ENCODE peak calls at places on chromosomes 2 and 18, in ten cellular contexts. V, K, A, H, T, P, I, G, F and L are unnamed samples.

GRCh38 chr2:164903944-164904343 is 51.4 kb downstream of the SLC38A11 start:
- DNase-seq in V (no peak), K (no peak), A (no peak), H (no peak), T (no peak), P (peak; percentile 79), I (no peak), G (no peak), F (no peak), L (no peak)

GRCh38 chr2:113075030-113075429 is 7.3 kb downstream of the IL1F10 start:
- DNase-seq in V (no peak), K (no peak), A (no peak), H (no peak), T (no peak), P (no peak), I (no peak), G (no peak), F (no peak), L (no peak)

GRCh38 chr2:75646090-75646582 is 447 bp upstream of the MRPL19 start:
- DNase-seq in V (no peak), K (no peak), A (no peak), H (no peak), T (no peak), P (no peak), I (no peak), G (no peak), F (no peak), L (no peak)

GRCh38 chr2:232890536-232890895 is 20.5 kb downstream of the SNORC start:
- DNase-seq in V (peak; percentile 57), K (no peak), A (no peak), H (no peak), T (no peak), P (peak; percentile 8), I (no peak), G (no peak), F (no peak), L (no peak)

GRCh38 chr18:2641638-2642037 is 13.9 kb upstream of the SMCHD1 start:
- DNase-seq in V (no peak), K (no peak), A (no peak), H (no peak), T (no peak), P (no peak), I (no peak), G (no peak), F (no peak), L (no peak)

GRCh38 chr2:675982-676646 is 1.1 kb downstream of the TMEM18 start:
- DNase-seq in V (peak; percentile 86), K (no peak), A (no peak), H (no peak), T (no peak), P (no peak), I (no peak), G (peak; percentile 85), F (no peak), L (peak; percentile 92)

GRCh38 chr18:57116598-57117132 is 30.2 kb upstream of the BOD1L2 start:
- DNase-seq in V (no peak), K (no peak), A (no peak), H (no peak), T (no peak), P (no peak), I (no peak), G (no peak), F (no peak), L (no peak)

GRCh38 chr18:35456181-35456850 is 41.4 kb downstream of the INO80C start:
- DNase-seq in V (no peak), K (no peak), A (no peak), H (peak; percentile 26), T (no peak), P (no peak), I (no peak), G (no peak), F (no peak), L (peak; percentile 86)

GRCh38 chr18:35267161-35267651 is 22.8 kb downstream of the ZSCAN30 start:
- DNase-seq in V (peak; percentile 93), K (peak; percentile 19), A (peak; percentile 90), H (no peak), T (peak; percentile 87), P (peak; percentile 80), I (no peak), G (peak; percentile 93), F (peak; percentile 89), L (no peak)

GRCh38 chr18:36212978-36213303 is 25.6 kb downstream of the MOCOS start:
- DNase-seq in V (no peak), K (no peak), A (no peak), H (no peak), T (no peak), P (no peak), I (no peak), G (no peak), F (no peak), L (no peak)

GRCh38 chr2:134083548-134083947 is 170.3 kb upstream of the MGAT5 start:
- DNase-seq in V (no peak), K (no peak), A (no peak), H (no peak), T (no peak), P (no peak), I (no peak), G (no peak), F (no peak), L (no peak)

DNA sequence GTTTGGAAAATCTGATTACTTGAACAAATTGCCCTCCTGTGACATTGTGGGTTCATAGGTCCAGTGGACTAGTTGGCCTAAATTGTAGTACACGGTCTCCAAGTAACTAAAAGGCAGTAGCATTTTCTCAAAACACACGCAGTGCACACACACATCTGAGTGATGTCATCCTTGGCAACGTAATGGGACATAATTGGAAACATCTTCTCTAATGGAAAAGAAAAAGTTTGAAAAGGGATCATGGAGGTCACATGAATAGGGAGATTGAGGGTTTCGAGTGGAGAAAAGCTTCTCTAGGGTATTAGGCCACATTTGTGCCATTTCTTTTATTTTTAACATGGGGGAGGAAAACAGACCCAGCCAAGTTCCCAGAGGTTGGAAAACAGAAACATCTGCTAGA is 93.3 kb downstream of the MAP4K4 start:
- DNase-seq in V (no peak), K (no peak), A (no peak), H (no peak), T (no peak), P (no peak), I (no peak), G (no peak), F (no peak), L (no peak)
- H3K27ac ChIP-seq in V (no peak overlapping the region), K (peak overlapping the region; percentile 40), A (peak overlapping the region; percentile 36), H (no peak overlapping the region), T (no peak overlapping the region), P (no peak overlapping the region), I (no peak overlapping the region), G (peak overlapping the region; percentile 3), F (peak overlapping the region; percentile 46), L (no peak overlapping the region)

GRCh38 chr18:79438089-79438488 is 42.4 kb downstream of the NFATC1 start:
- DNase-seq in V (no peak), K (no peak), A (no peak), H (no peak), T (no peak), P (no peak), I (no peak), G (no peak), F (no peak), L (no peak)
- H3K27ac ChIP-seq in V (peak overlapping the region; percentile 65), K (no peak overlapping the region), A (no peak overlapping the region), H (no peak overlapping the region), T (no peak overlapping the region), P (no peak overlapping the region), I (no peak overlapping the region), G (no peak overlapping the region), F (no peak overlapping the region), L (no peak overlapping the region)

DNA sequence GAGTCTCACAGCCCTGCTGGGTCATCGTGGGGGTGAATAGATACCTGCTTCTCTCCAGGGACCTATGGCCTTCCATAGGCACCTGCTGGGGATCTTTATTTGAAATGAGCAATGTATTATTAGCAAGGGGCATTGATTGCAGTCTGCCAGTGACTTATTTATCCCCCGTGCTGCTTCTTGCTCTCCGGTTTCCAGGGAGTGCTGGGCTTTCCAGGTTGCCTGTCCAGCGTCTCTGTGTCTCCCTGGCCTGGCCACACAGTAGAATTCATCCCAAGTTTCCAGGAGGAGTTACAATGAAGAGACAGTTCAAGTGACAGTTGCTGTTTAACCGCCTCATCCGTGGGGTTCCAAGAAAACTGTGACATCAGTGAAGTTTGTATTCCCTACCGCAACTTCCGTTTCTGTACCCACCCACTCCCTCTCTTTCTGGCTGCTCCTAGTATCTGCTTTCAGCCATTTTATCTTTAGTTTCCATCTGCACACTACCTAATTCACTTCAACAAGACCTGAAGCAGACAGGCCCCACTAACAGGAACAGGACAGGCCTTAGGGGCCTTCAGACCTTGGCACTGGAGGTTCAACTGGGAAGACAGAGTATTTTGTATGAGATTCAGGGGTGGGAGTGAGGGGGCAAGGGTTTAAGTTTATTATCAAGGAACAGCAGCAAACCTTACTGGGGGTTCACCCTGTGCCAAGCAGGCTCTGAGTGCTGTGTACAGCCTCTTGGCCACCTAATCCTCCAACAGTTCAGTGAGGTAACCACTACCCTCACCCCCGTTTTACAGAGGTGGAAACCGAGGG is 134.8 kb downstream of the PRKCE start:
- DNase-seq in V (no peak), K (no peak), A (no peak), H (no peak), T (no peak), P (no peak), I (no peak), G (peak; percentile 29), F (no peak), L (no peak)
- H3K27ac ChIP-seq in V (no peak overlapping the region), K (no peak overlapping the region), A (no peak overlapping the region), H (no peak overlapping the region), T (no peak overlapping the region), P (no peak overlapping the region), I (no peak overlapping the region), G (no peak overlapping the region), F (no peak overlapping the region), L (no peak overlapping the region)

GRCh38 chr2:102111823-102112222 is 30.7 kb upstream of the IL1R1 start:
- DNase-seq in V (no peak), K (no peak), A (no peak), H (no peak), T (no peak), P (no peak), I (peak; percentile 52), G (no peak), F (no peak), L (no peak)

GRCh38 chr2:102110168-102110567 is 32.4 kb upstream of the IL1R1 start:
- DNase-seq in V (no peak), K (no peak), A (no peak), H (no peak), T (no peak), P (no peak), I (no peak), G (no peak), F (no peak), L (no peak)

GRCh38 chr2:102107741-102108070 is 34.8 kb upstream of the IL1R1 start:
- DNase-seq in V (no peak), K (no peak), A (no peak), H (no peak), T (no peak), P (no peak), I (no peak), G (no peak), F (no peak), L (no peak)

GRCh38 chr2:102110596-102111334 is 31.8 kb upstream of the IL1R1 start:
- DNase-seq in V (no peak), K (no peak), A (no peak), H (no peak), T (no peak), P (no peak), I (no peak), G (no peak), F (no peak), L (no peak)

DNA sequence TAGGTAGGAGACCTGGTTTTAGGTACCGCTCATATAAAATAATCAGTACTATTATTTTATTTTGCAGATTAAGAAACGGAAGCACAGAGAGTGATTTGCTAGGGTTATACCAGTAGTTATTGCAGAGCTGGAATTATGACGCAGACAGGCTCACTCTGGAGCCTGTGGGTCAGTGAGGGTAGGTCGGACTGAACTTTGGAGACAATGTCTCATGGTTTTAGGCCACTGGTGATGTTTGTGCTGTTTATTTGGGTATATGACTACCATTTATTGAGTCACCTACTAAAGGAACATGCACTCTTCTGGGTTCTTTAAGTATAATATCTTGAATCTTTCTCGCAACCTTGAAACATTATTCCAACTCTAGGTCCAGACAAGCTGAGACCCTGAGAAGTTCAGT is 33.5 kb upstream of the IL1R1 start:
- DNase-seq in V (no peak), K (no peak), A (no peak), H (no peak), T (no peak), P (no peak), I (no peak), G (no peak), F (no peak), L (no peak)
- H3K27ac ChIP-seq in V (peak overlapping the region; percentile 71), K (no peak overlapping the region), A (no peak overlapping the region), H (no peak overlapping the region), T (no peak overlapping the region), P (no peak overlapping the region), I (no peak overlapping the region), G (no peak overlapping the region), F (no peak overlapping the region), L (no peak overlapping the region)